ENCODE peak calls at places on chromosomes 2 and 18, in ten cellular contexts. L is mucosa of descending colon; D is CD8-positive, alpha-beta memory T cell; P is fibroblast of lung; I is upper lobe of right lung; B is SJSA1; Z is PC-9; J is heart right ventricle; V is psoas muscle; F is ovary. R is an unnamed sample. For H3K36me3, the result is how much of the 10 kb centered on the place peaks cover.

GRCh38 chr2:20092901-20093235 is 41.4 kb upstream of the LAPTM4A start:
- DNase-seq in D (no peak), J (no peak), P (no peak), V (no peak), Z (no peak), L (no peak), B (no peak), I (no peak), F (no peak), R (no peak)

GRCh38 chr2:67733517-67733916 is 329.3 kb downstream of the C1D start:
- DNase-seq in B (no peak), D (no peak), I (peak), P (peak), V (no peak), J (peak), L (no peak), F (no peak), Z (peak), R (no peak)

GRCh38 chr2:153059338-153060052 is 341.1 kb downstream of the ARL6IP6 start:
- DNase-seq in V (no peak), I (no peak), J (no peak), D (no peak), P (no peak), Z (peak), F (no peak), L (no peak), B (peak), R (no peak)

GRCh38 chr2:225781991-225782390 is 382.5 kb downstream of the NYAP2 start:
- DNase-seq in Z (no peak), P (no peak), L (no peak), B (no peak), F (no peak), V (no peak), J (no peak), I (no peak), D (no peak), R (no peak)

GRCh38 chr2:126963390-126963789 is 64.7 kb downstream of the TEX51 start:
- DNase-seq in F (no peak), I (no peak), D (no peak), Z (no peak), L (peak), J (no peak), P (no peak), V (no peak), B (no peak), R (no peak)

GRCh38 chr2:240991378-240992263 is 6.8 kb upstream of the SNED1 start:
- DNase-seq in J (peak), I (peak), L (peak), F (peak), D (peak), P (peak), B (peak), Z (peak), V (peak), R (no peak)

GRCh38 chr2:9380702-9381628 is 42.4 kb downstream of the ITGB1BP1 start:
- DNase-seq in I (peak), B (peak), L (no peak), V (peak), J (no peak), Z (peak), D (no peak), F (no peak), P (peak), R (no peak)

GRCh38 chr2:12321017-12321641 is 395.6 kb upstream of the TRIB2 start:
- DNase-seq in Z (no peak), D (no peak), B (peak), L (no peak), P (peak), I (no peak), J (peak), F (peak), V (peak), R (no peak)

GRCh38 chr2:97935719-97936161 is 60.0 kb downstream of the TMEM131 start:
- DNase-seq in F (no peak), V (no peak), J (no peak), L (no peak), B (peak), P (peak), Z (peak), I (no peak), D (no peak), R (no peak)

GRCh38 chr18:45413180-45413836 is 202.0 kb upstream of the SLC14A2 start:
- DNase-seq in Z (no peak), J (no peak), P (peak), V (no peak), D (no peak), B (no peak), F (no peak), I (no peak), L (no peak), R (no peak)

GRCh38 chr2:32484907-32485306 is 128.1 kb downstream of the BIRC6 start:
- DNase-seq in J (no peak), P (peak), F (no peak), I (no peak), L (no peak), D (no peak), B (peak), V (no peak), Z (no peak), R (no peak)

GRCh38 chr2:99088017-99088416 is 53.5 kb upstream of the C2orf15 start:
- DNase-seq in B (no peak), Z (no peak), V (no peak), F (no peak), L (no peak), J (no peak), I (no peak), P (no peak), D (no peak), R (peak)

GRCh38 chr2:43486604-43487003 is 109.2 kb downstream of the THADA start:
- DNase-seq in L (no peak), D (no peak), J (peak), Z (no peak), V (no peak), F (no peak), I (no peak), P (peak), B (no peak), R (no peak)

GRCh38 chr18:48419268-48420022 is 10.3 kb upstream of the ZBTB7C start:
- DNase-seq in L (no peak), Z (no peak), J (no peak), F (no peak), D (no peak), V (no peak), I (no peak), B (no peak), P (no peak), R (no peak)

GRCh38 chr2:18149660-18150246 is 271.3 kb downstream of the KCNS3 start:
- DNase-seq in D (no peak), Z (no peak), L (no peak), F (no peak), V (no peak), B (peak), I (no peak), J (no peak), P (peak), R (no peak)

GRCh38 chr2:180222642-180223041 is 215.5 kb upstream of the CWC22 start:
- DNase-seq in V (no peak), F (no peak), L (no peak), D (no peak), J (peak), Z (no peak), P (peak), B (no peak), I (no peak), R (no peak)

GRCh38 chr2:97936199-97936598 is 59.5 kb downstream of the TMEM131 start:
- DNase-seq in I (no peak), Z (peak), L (no peak), D (no peak), J (no peak), P (no peak), F (no peak), V (peak), B (no peak), R (no peak)

GRCh38 chr2:70779911-70780580 is 10.4 kb downstream of the FIGLA start:
- DNase-seq in I (no peak), P (no peak), Z (no peak), B (no peak), F (no peak), J (no peak), L (no peak), V (no peak), D (no peak), R (no peak)

GRCh38 chr2:8659092-8659734 is 22.6 kb upstream of the ID2 start:
- DNase-seq in D (no peak), F (no peak), L (no peak), I (peak), P (no peak), J (no peak), V (no peak), B (no peak), Z (no peak), R (no peak)

GRCh38 chr18:79525556-79526467 is 130.1 kb downstream of the NFATC1 start:
- DNase-seq in F (peak), D (peak), V (peak), Z (no peak), L (no peak), J (peak), P (no peak), I (peak), B (no peak), R (no peak)

GRCh38 chr2:106160786-106161261 is 33.3 kb downstream of the UXS1 start:
- DNase-seq in D (peak), J (no peak), L (no peak), P (no peak), V (peak), Z (no peak), F (no peak), I (no peak), B (no peak), R (no peak)
- H3K36me3 ChIP-seq in D (under half), J (under half), L (under half), P (under half), V (under half), Z (under half), F (under half), I (under half), B (under half), R (under half)

GRCh38 chr18:2846241-2846637 is 567 bp upstream of the EMILIN2 start:
- DNase-seq in V (peak), J (no peak), D (no peak), Z (no peak), I (no peak), P (peak), F (no peak), B (no peak), L (no peak), R (no peak)
- H3K4me3 ChIP-seq in V (peak), J (peak), D (peak), Z (peak), I (peak), P (peak), F (peak), B (peak), L (no peak), R (peak)

GRCh38 chr2:239963646-239964205 is 61.4 kb downstream of the NDUFA10 start:
- DNase-seq in F (peak), V (no peak), J (no peak), Z (no peak), I (peak), P (no peak), L (no peak), D (no peak), B (no peak), R (no peak)
- H3K36me3 ChIP-seq in F (under half), V (under half), J (half or more), Z (under half), I (half or more), P (under half), L (under half), D (under half), B (under half), R (under half)

DNA sequence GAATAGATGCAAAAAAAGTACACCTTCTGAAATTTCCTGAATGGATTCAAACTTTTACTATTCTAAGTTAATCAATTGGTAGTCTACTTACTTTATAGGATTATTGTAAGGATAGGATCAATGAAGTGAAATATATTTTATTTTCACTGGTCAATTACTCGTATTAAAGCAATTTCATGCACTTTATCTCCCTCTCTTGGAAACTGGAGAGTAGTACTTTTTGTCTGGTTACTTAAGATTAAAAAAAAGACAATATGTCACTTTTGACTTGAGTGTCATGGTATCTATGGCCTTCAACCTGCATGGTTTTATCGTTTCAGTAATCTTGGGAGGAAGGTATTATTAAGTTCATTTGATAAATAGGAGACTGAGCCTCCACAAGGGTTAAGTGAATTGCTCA is 1.0 kb upstream of the KYNU start:
- DNase-seq in L (no peak), Z (no peak), B (no peak), D (no peak), F (no peak), J (no peak), V (no peak), I (no peak), P (peak), R (no peak)
- H3K4me3 ChIP-seq in L (no peak), Z (no peak), B (no peak), D (no peak), F (no peak), J (no peak), V (no peak), I (no peak), P (no peak), R (no peak)